ENCODE peak calls at places on chromosome 2, in six cellular contexts. K is EH; T is IMR-90; V is A172; H is stimulated activated naive CD4-positive, alpha-beta T cell; G is NCI-H446 treated with DMSO at 0.1 percent for 48 hours. C is an unnamed sample.

GRCh38 chr2:60544059-60544458 is 9.4 kb downstream of the BCL11A start:
- DNase-seq in H (no peak), T (no peak), G (no peak), K (no peak), V (no peak), C (no peak)

GRCh38 chr2:233179848-233180368 is 71.6 kb upstream of the ATG16L1 start:
- DNase-seq in K (no peak), G (no peak), H (no peak), V (no peak), T (no peak), C (no peak)

GRCh38 chr2:199460101-199460671 is 2.4 kb upstream of the SATB2 start:
- DNase-seq in T (peak; percentile 43), H (no peak), V (peak; percentile 40), G (no peak), K (peak; percentile 38), C (no peak)

GRCh38 chr2:73085691-73086090 is 14.2 kb upstream of the SFXN5 start:
- DNase-seq in T (peak; percentile 63), V (peak; percentile 68), G (peak; percentile 18), H (peak; percentile 69), K (peak; percentile 75), C (no peak)

GRCh38 chr2:112156152-112156986 is 18.2 kb downstream of the FBLN7 start:
- DNase-seq in K (peak; percentile 72), V (peak; percentile 19), T (peak; percentile 47), H (no peak), G (no peak), C (no peak)

GRCh38 chr2:201781583-201782051 is 884 bp upstream of the ALS2 start:
- DNase-seq in H (no peak), V (no peak), K (no peak), T (no peak), G (no peak), C (no peak)

GRCh38 chr2:173583196-173583595 is 228.5 kb downstream of the CDCA7 start:
- DNase-seq in G (no peak), H (no peak), K (no peak), V (no peak), T (no peak), C (no peak)

GRCh38 chr2:203878060-203878459 is 10.5 kb downstream of the CTLA4 start:
- DNase-seq in V (no peak), G (no peak), H (no peak), T (no peak), K (peak; percentile 15), C (no peak)

GRCh38 chr2:192500550-192501200 is 305.9 kb upstream of the TMEFF2 start:
- DNase-seq in K (no peak), G (no peak), V (peak; percentile 71), H (no peak), T (peak; percentile 50), C (no peak)

GRCh38 chr2:64338910-64339500 is 115.0 kb upstream of the LGALSL start:
- DNase-seq in T (no peak), V (peak; percentile 81), H (no peak), G (no peak), K (no peak), C (no peak)

GRCh38 chr2:171008550-171009205 is 79.6 kb downstream of the GORASP2 start:
- DNase-seq in K (no peak), G (no peak), H (no peak), T (no peak), V (no peak), C (no peak)

GRCh38 chr2:68163641-68164040 is 6.0 kb downstream of the PNO1 start:
- DNase-seq in V (no peak), H (no peak), T (no peak), K (no peak), G (no peak), C (no peak)

GRCh38 chr2:27448381-27448780 is 6.2 kb downstream of the KRTCAP3 start:
- DNase-seq in G (no peak), H (no peak), K (no peak), T (no peak), V (no peak), C (no peak)

GRCh38 chr2:37898448-37898847 is 26.6 kb upstream of the RMDN2 start:
- DNase-seq in V (no peak), G (no peak), T (no peak), H (no peak), K (peak; percentile 57), C (no peak)

GRCh38 chr2:43300781-43301586 is 74.6 kb upstream of the ZFP36L2 start:
- DNase-seq in K (no peak), T (no peak), G (no peak), V (no peak), H (no peak), C (no peak)

GRCh38 chr2:70094978-70095832 is 7.9 kb downstream of the PCBP1 start:
- DNase-seq in G (peak; percentile 39), K (peak; percentile 50), T (peak; percentile 67), V (no peak), H (peak; percentile 56), C (no peak)

GRCh38 chr2:70553334-70553583 is 367 bp downstream of the TGFA start:
- DNase-seq in H (no peak), K (no peak), G (no peak), T (no peak), V (no peak), C (no peak)

GRCh38 chr2:44267269-44268258 is 7.7 kb upstream of the SLC3A1 start:
- DNase-seq in H (no peak), T (no peak), V (peak; percentile 60), K (peak; percentile 45), G (no peak), C (no peak)

GRCh38 chr2:25431604-25432003 is 89.9 kb upstream of the DNMT3A start:
- DNase-seq in T (no peak), G (no peak), V (no peak), K (no peak), H (no peak), C (no peak)

GRCh38 chr2:191597186-191597751 is 80.7 kb upstream of the NABP1 start:
- DNase-seq in T (no peak), G (no peak), V (no peak), H (no peak), K (no peak), C (no peak)

GRCh38 chr2:176997074-176997791 is 215.4 kb upstream of the HNRNPA3 start:
- DNase-seq in G (no peak), V (peak; percentile 81), H (no peak), T (peak; percentile 72), K (peak; percentile 84), C (no peak)

GRCh38 chr2:120770641-120771040 is 35.0 kb downstream of the GLI2 start:
- DNase-seq in H (no peak), T (no peak), K (no peak), V (no peak), G (no peak), C (no peak)

GRCh38 chr2:205543262-205543843 is 138.9 kb upstream of the NRP2 start:
- DNase-seq in G (no peak), V (no peak), K (no peak), T (no peak), H (no peak), C (no peak)

GRCh38 chr2:60539177-60539576 is 14.3 kb downstream of the BCL11A start:
- DNase-seq in H (no peak), V (no peak), G (no peak), K (no peak), T (no peak), C (no peak)

GRCh38 chr2:138818479-138818878 is 38.3 kb upstream of the NXPH2 start:
- DNase-seq in G (peak; percentile 93), H (no peak), K (no peak), V (no peak), T (no peak), C (no peak)

GRCh38 chr2:232354069-232354468 is 24.5 kb upstream of the ALPP start:
- DNase-seq in V (no peak), K (no peak), H (no peak), T (no peak), G (no peak), C (no peak)

GRCh38 chr2:95174031-95174430 is 8.4 kb downstream of the ZNF2 start:
- DNase-seq in H (no peak), G (no peak), T (peak; percentile 25), V (no peak), K (no peak), C (no peak)

GRCh38 chr2:223383315-223383714 is 218.8 kb downstream of the SCG2 start:
- DNase-seq in K (peak; percentile 73), G (no peak), T (peak; percentile 1), H (no peak), V (no peak), C (no peak)

GRCh38 chr2:196182439-196183171 is 11.2 kb upstream of the STK17B start:
- DNase-seq in V (no peak), K (no peak), G (no peak), T (no peak), H (no peak), C (no peak)

GRCh38 chr2:54634564-54635511 is 88.6 kb upstream of the EML6 start:
- DNase-seq in H (peak; percentile 13), K (peak; percentile 88), T (peak; percentile 84), V (peak; percentile 94), G (no peak), C (no peak)

GRCh38 chr2:8453904-8454302 is 228.0 kb upstream of the ID2 start:
- DNase-seq in K (no peak), T (peak; percentile 8), G (no peak), H (no peak), V (peak; percentile 74), C (no peak)

GRCh38 chr2:109545828-109546713 is 67.7 kb downstream of the SEPTIN10 start:
- DNase-seq in T (peak; percentile 60), V (peak; percentile 62), H (peak; percentile 29), G (peak; percentile 3), K (peak; percentile 68), C (peak; percentile 19)

GRCh38 chr2:52113338-52113737 is 1081.4 kb upstream of the NRXN1 start:
- DNase-seq in V (no peak), H (no peak), G (no peak), T (peak; percentile 70), K (no peak), C (no peak)

GRCh38 chr2:40592223-40592622 is 140.3 kb upstream of the SLC8A1 start:
- DNase-seq in V (no peak), K (no peak), T (no peak), H (no peak), G (no peak), C (no peak)

GRCh38 chr2:207531024-207531411 is 1.3 kb downstream of the CREB1 start:
- DNase-seq in G (no peak), K (no peak), V (peak; percentile 31), T (no peak), H (no peak), C (no peak)